ENCODE peak calls at places on chromosomes 11 and 22, in ten cellular contexts. One of them, this sample, is unnamed.

GRCh38 chr11:76225122-76225584 is 18.9 kb upstream of the WNT11 start:
- DNase-seq in SK-MEL-5: no peak
- DNase-seq in sciatic nerve: no peak
- DNase-seq in mucosa of descending colon: no peak
- DNase-seq in H4: no peak
- DNase-seq in tibial artery: peak; percentile 61
- DNase-seq in transverse colon: no peak
- DNase-seq in fibroblast of lung: no peak
- DNase-seq in effector CD4-positive, alpha-beta T cell: no peak
- DNase-seq in hypothalamus: no peak
- DNase-seq in this sample: no peak

GRCh38 chr11:120830092-120830491 is 193.8 kb upstream of the TBCEL start:
- DNase-seq in SK-MEL-5: no peak
- DNase-seq in sciatic nerve: no peak
- DNase-seq in mucosa of descending colon: no peak
- DNase-seq in H4: peak; percentile 23
- DNase-seq in tibial artery: no peak
- DNase-seq in transverse colon: no peak
- DNase-seq in fibroblast of lung: no peak
- DNase-seq in effector CD4-positive, alpha-beta T cell: no peak
- DNase-seq in hypothalamus: no peak
- DNase-seq in this sample: no peak

GRCh38 chr11:91846664-91847063 is 378.0 kb upstream of the FAT3 start:
- DNase-seq in SK-MEL-5: no peak
- DNase-seq in sciatic nerve: no peak
- DNase-seq in mucosa of descending colon: no peak
- DNase-seq in H4: no peak
- DNase-seq in tibial artery: no peak
- DNase-seq in transverse colon: no peak
- DNase-seq in fibroblast of lung: no peak
- DNase-seq in effector CD4-positive, alpha-beta T cell: no peak
- DNase-seq in hypothalamus: no peak
- DNase-seq in this sample: no peak

GRCh38 chr11:14894657-14895598 is 2.9 kb upstream of the CYP2R1 start:
- DNase-seq in SK-MEL-5: no peak
- DNase-seq in sciatic nerve: peak; percentile 67
- DNase-seq in mucosa of descending colon: peak; percentile 37
- DNase-seq in H4: peak; percentile 62
- DNase-seq in tibial artery: peak; percentile 67
- DNase-seq in transverse colon: peak; percentile 38
- DNase-seq in fibroblast of lung: peak; percentile 93
- DNase-seq in effector CD4-positive, alpha-beta T cell: no peak
- DNase-seq in hypothalamus: no peak
- DNase-seq in this sample: peak; percentile 30

GRCh38 chr11:87290304-87290922 is 252.7 kb downstream of the TMEM135 start:
- DNase-seq in SK-MEL-5: peak; percentile 70
- DNase-seq in sciatic nerve: no peak
- DNase-seq in mucosa of descending colon: no peak
- DNase-seq in H4: peak; percentile 41
- DNase-seq in tibial artery: no peak
- DNase-seq in transverse colon: no peak
- DNase-seq in fibroblast of lung: peak; percentile 79
- DNase-seq in effector CD4-positive, alpha-beta T cell: no peak
- DNase-seq in hypothalamus: no peak
- DNase-seq in this sample: no peak

GRCh38 chr22:21778705-21779363 is 43.2 kb upstream of the YPEL1 start:
- DNase-seq in SK-MEL-5: no peak
- DNase-seq in sciatic nerve: no peak
- DNase-seq in mucosa of descending colon: no peak
- DNase-seq in H4: no peak
- DNase-seq in tibial artery: no peak
- DNase-seq in transverse colon: no peak
- DNase-seq in fibroblast of lung: peak; percentile 70
- DNase-seq in effector CD4-positive, alpha-beta T cell: no peak
- DNase-seq in hypothalamus: no peak
- DNase-seq in this sample: no peak

GRCh38 chr11:114061053-114062049 is 1.8 kb downstream of the ZBTB16 start:
- DNase-seq in SK-MEL-5: no peak
- DNase-seq in sciatic nerve: no peak
- DNase-seq in mucosa of descending colon: no peak
- DNase-seq in H4: no peak
- DNase-seq in tibial artery: no peak
- DNase-seq in transverse colon: no peak
- DNase-seq in fibroblast of lung: peak; percentile 68
- DNase-seq in effector CD4-positive, alpha-beta T cell: no peak
- DNase-seq in hypothalamus: peak; percentile 50
- DNase-seq in this sample: no peak

GRCh38 chr22:39110631-39111561 is 13.9 kb downstream of the APOBEC3H start:
- DNase-seq in SK-MEL-5: no peak
- DNase-seq in sciatic nerve: no peak
- DNase-seq in mucosa of descending colon: no peak
- DNase-seq in H4: no peak
- DNase-seq in tibial artery: no peak
- DNase-seq in transverse colon: no peak
- DNase-seq in fibroblast of lung: no peak
- DNase-seq in effector CD4-positive, alpha-beta T cell: no peak
- DNase-seq in hypothalamus: no peak
- DNase-seq in this sample: no peak

GRCh38 chr11:86360775-86361395 is 13.8 kb upstream of the CCDC81 start:
- DNase-seq in SK-MEL-5: peak; percentile 47
- DNase-seq in sciatic nerve: no peak
- DNase-seq in mucosa of descending colon: no peak
- DNase-seq in H4: peak; percentile 51
- DNase-seq in tibial artery: no peak
- DNase-seq in transverse colon: no peak
- DNase-seq in fibroblast of lung: peak; percentile 73
- DNase-seq in effector CD4-positive, alpha-beta T cell: no peak
- DNase-seq in hypothalamus: no peak
- DNase-seq in this sample: no peak

GRCh38 chr22:48251629-48252028 is 1489.2 kb downstream of the TBC1D22A start:
- DNase-seq in SK-MEL-5: no peak
- DNase-seq in sciatic nerve: peak; percentile 19
- DNase-seq in mucosa of descending colon: no peak
- DNase-seq in H4: no peak
- DNase-seq in tibial artery: no peak
- DNase-seq in transverse colon: no peak
- DNase-seq in fibroblast of lung: no peak
- DNase-seq in effector CD4-positive, alpha-beta T cell: no peak
- DNase-seq in hypothalamus: no peak
- DNase-seq in this sample: no peak

GRCh38 chr11:12109591-12110196 is 696 bp upstream of the MICAL2 start:
- DNase-seq in SK-MEL-5: no peak
- DNase-seq in sciatic nerve: no peak
- DNase-seq in mucosa of descending colon: no peak
- DNase-seq in H4: no peak
- DNase-seq in tibial artery: no peak
- DNase-seq in transverse colon: no peak
- DNase-seq in fibroblast of lung: no peak
- DNase-seq in effector CD4-positive, alpha-beta T cell: no peak
- DNase-seq in hypothalamus: no peak
- DNase-seq in this sample: peak; percentile 43

GRCh38 chr11:129282634-129283033 is 90.5 kb upstream of the ARHGAP32 start:
- DNase-seq in SK-MEL-5: no peak
- DNase-seq in sciatic nerve: no peak
- DNase-seq in mucosa of descending colon: peak; percentile 27
- DNase-seq in H4: no peak
- DNase-seq in tibial artery: no peak
- DNase-seq in transverse colon: peak; percentile 22
- DNase-seq in fibroblast of lung: no peak
- DNase-seq in effector CD4-positive, alpha-beta T cell: no peak
- DNase-seq in hypothalamus: no peak
- DNase-seq in this sample: no peak

GRCh38 chr11:7252683-7253213 is 1.0 kb downstream of the SYT9 start:
- DNase-seq in SK-MEL-5: no peak
- DNase-seq in sciatic nerve: peak; percentile 51
- DNase-seq in mucosa of descending colon: no peak
- DNase-seq in H4: no peak
- DNase-seq in tibial artery: no peak
- DNase-seq in transverse colon: no peak
- DNase-seq in fibroblast of lung: no peak
- DNase-seq in effector CD4-positive, alpha-beta T cell: no peak
- DNase-seq in hypothalamus: no peak
- DNase-seq in this sample: no peak

GRCh38 chr22:50691521-50691920 is 18.9 kb downstream of the SHANK3 start:
- DNase-seq in SK-MEL-5: peak; percentile 71
- DNase-seq in sciatic nerve: peak; percentile 48
- DNase-seq in mucosa of descending colon: peak; percentile 67
- DNase-seq in H4: no peak
- DNase-seq in tibial artery: peak; percentile 13
- DNase-seq in transverse colon: peak; percentile 23
- DNase-seq in fibroblast of lung: peak; percentile 73
- DNase-seq in effector CD4-positive, alpha-beta T cell: peak; percentile 25
- DNase-seq in hypothalamus: no peak
- DNase-seq in this sample: peak; percentile 65

GRCh38 chr11:3014314-3014938 is 22.3 kb upstream of the NAP1L4 start:
- DNase-seq in SK-MEL-5: no peak
- DNase-seq in sciatic nerve: no peak
- DNase-seq in mucosa of descending colon: no peak
- DNase-seq in H4: no peak
- DNase-seq in tibial artery: no peak
- DNase-seq in transverse colon: peak; percentile 28
- DNase-seq in fibroblast of lung: no peak
- DNase-seq in effector CD4-positive, alpha-beta T cell: peak; percentile 66
- DNase-seq in hypothalamus: no peak
- DNase-seq in this sample: peak; percentile 93

GRCh38 chr11:62144641-62145255 is 20.9 kb downstream of the INCENP start:
- DNase-seq in SK-MEL-5: no peak
- DNase-seq in sciatic nerve: no peak
- DNase-seq in mucosa of descending colon: no peak
- DNase-seq in H4: no peak
- DNase-seq in tibial artery: peak; percentile 12
- DNase-seq in transverse colon: no peak
- DNase-seq in fibroblast of lung: no peak
- DNase-seq in effector CD4-positive, alpha-beta T cell: no peak
- DNase-seq in hypothalamus: no peak
- DNase-seq in this sample: no peak

GRCh38 chr11:116868066-116868465 is 30.6 kb upstream of the APOA1 start:
- DNase-seq in SK-MEL-5: no peak
- DNase-seq in sciatic nerve: no peak
- DNase-seq in mucosa of descending colon: no peak
- DNase-seq in H4: no peak
- DNase-seq in tibial artery: no peak
- DNase-seq in transverse colon: no peak
- DNase-seq in fibroblast of lung: no peak
- DNase-seq in effector CD4-positive, alpha-beta T cell: no peak
- DNase-seq in hypothalamus: no peak
- DNase-seq in this sample: no peak

This sample was measured in activated naive CD4-positive, alpha-beta T cell treated with anti-CD3 and anti-CD28 coated beads, Interleukin-2, amount 10 ng/mL, durations not matched to agents 7 days and 5 days.